ENCODE peak calls at places on chromosome 12, in five cellular contexts. One of them, this sample, is unnamed.

GRCh38 chr12:116381744-116382455 is 104.4 kb upstream of the MED13L start:
- DNase-seq in A549: peak; percentile 95
- DNase-seq in upper lobe of right lung: no peak
- DNase-seq in SJSA1: peak; percentile 91
- DNase-seq in psoas muscle: no peak
- DNase-seq in this sample: no peak

GRCh38 chr12:126051611-126052107 is 986.4 kb downstream of the AACS start:
- DNase-seq in A549: peak; percentile 17
- DNase-seq in SJSA1: no peak
- DNase-seq in psoas muscle: no peak
- DNase-seq in upper lobe of right lung: no peak
- DNase-seq in this sample: no peak

GRCh38 chr12:40034712-40035111 is 71.2 kb downstream of the SLC2A13 start:
- DNase-seq in A549: no peak
- DNase-seq in SJSA1: no peak
- DNase-seq in upper lobe of right lung: no peak
- DNase-seq in psoas muscle: no peak
- DNase-seq in this sample: no peak

GRCh38 chr12:106766393-106766826 is 8.1 kb upstream of the RIC8B start:
- DNase-seq in upper lobe of right lung: peak; percentile 74
- DNase-seq in psoas muscle: peak; percentile 64
- DNase-seq in A549: no peak
- DNase-seq in SJSA1: no peak
- DNase-seq in this sample: peak; percentile 67

GRCh38 chr12:83136421-83136820 is 449.7 kb downstream of the TMTC2 start:
- DNase-seq in SJSA1: no peak
- DNase-seq in A549: no peak
- DNase-seq in upper lobe of right lung: no peak
- DNase-seq in psoas muscle: no peak
- DNase-seq in this sample: no peak

GRCh38 chr12:131213896-131214442 is 260.3 kb downstream of the ADGRD1 start:
- DNase-seq in upper lobe of right lung: peak; percentile 32
- DNase-seq in psoas muscle: no peak
- DNase-seq in SJSA1: no peak
- DNase-seq in A549: no peak
- DNase-seq in this sample: no peak

GRCh38 chr12:57755454-57756372 is 810 bp downstream of the MARCHF9 start:
- DNase-seq in upper lobe of right lung: peak; percentile 81
- DNase-seq in A549: no peak
- DNase-seq in psoas muscle: peak; percentile 62
- DNase-seq in SJSA1: peak; percentile 96
- DNase-seq in this sample: no peak

GRCh38 chr12:73935817-73936216 is 601.8 kb upstream of the ATXN7L3B start:
- DNase-seq in SJSA1: no peak
- DNase-seq in psoas muscle: no peak
- DNase-seq in upper lobe of right lung: no peak
- DNase-seq in A549: peak; percentile 55
- DNase-seq in this sample: no peak

GRCh38 chr12:64450711-64451486 is 1.0 kb upstream of the TBK1 start:
- DNase-seq in A549: no peak
- DNase-seq in psoas muscle: no peak
- DNase-seq in upper lobe of right lung: no peak
- DNase-seq in SJSA1: no peak
- DNase-seq in this sample: no peak

GRCh38 chr12:50979369-50980052 is 27.2 kb downstream of the HIGD1C start:
- DNase-seq in upper lobe of right lung: no peak
- DNase-seq in SJSA1: no peak
- DNase-seq in psoas muscle: no peak
- DNase-seq in A549: no peak
- DNase-seq in this sample: no peak

GRCh38 chr12:16198884-16199283 is 78.6 kb downstream of the SLC15A5 start:
- DNase-seq in SJSA1: no peak
- DNase-seq in A549: no peak
- DNase-seq in upper lobe of right lung: no peak
- DNase-seq in psoas muscle: no peak
- DNase-seq in this sample: no peak

GRCh38 chr12:16605666-16606116 is 271 bp downstream of the LMO3 start:
- DNase-seq in upper lobe of right lung: peak; percentile 66
- DNase-seq in A549: no peak
- DNase-seq in SJSA1: no peak
- DNase-seq in psoas muscle: no peak
- DNase-seq in this sample: no peak

GRCh38 chr12:98085360-98085759 is 430.0 kb upstream of the TMPO start:
- DNase-seq in SJSA1: no peak
- DNase-seq in psoas muscle: no peak
- DNase-seq in upper lobe of right lung: no peak
- DNase-seq in A549: no peak
- DNase-seq in this sample: no peak

GRCh38 chr12:1782215-1782614 is 38.1 kb upstream of the LRTM2 start:
- DNase-seq in A549: no peak
- DNase-seq in SJSA1: no peak
- DNase-seq in upper lobe of right lung: no peak
- DNase-seq in psoas muscle: no peak
- DNase-seq in this sample: no peak

GRCh38 chr12:73452672-73453469 is 1084.8 kb upstream of the ATXN7L3B start:
- DNase-seq in SJSA1: no peak
- DNase-seq in psoas muscle: no peak
- DNase-seq in A549: no peak
- DNase-seq in upper lobe of right lung: no peak
- DNase-seq in this sample: no peak

GRCh38 chr12:93832126-93832525 is 155.0 kb downstream of the CRADD start:
- DNase-seq in upper lobe of right lung: no peak
- DNase-seq in A549: no peak
- DNase-seq in SJSA1: no peak
- DNase-seq in psoas muscle: no peak
- DNase-seq in this sample: no peak

GRCh38 chr12:1852076-1852475 is 31.7 kb downstream of the LRTM2 start:
- DNase-seq in psoas muscle: no peak
- DNase-seq in SJSA1: no peak
- DNase-seq in A549: no peak
- DNase-seq in upper lobe of right lung: no peak
- DNase-seq in this sample: no peak

GRCh38 chr12:129772463-129773169 is 131.2 kb downstream of the TMEM132D start:
- DNase-seq in psoas muscle: no peak
- DNase-seq in A549: no peak
- DNase-seq in upper lobe of right lung: no peak
- DNase-seq in SJSA1: no peak
- DNase-seq in this sample: no peak

GRCh38 chr12:129258781-129259318 is 405.6 kb downstream of the GLT1D1 start:
- DNase-seq in SJSA1: no peak
- DNase-seq in A549: no peak
- DNase-seq in psoas muscle: no peak
- DNase-seq in upper lobe of right lung: no peak
- DNase-seq in this sample: no peak

GRCh38 chr12:124422142-124422569 is 127.3 kb downstream of the RFLNA start:
- DNase-seq in A549: peak; percentile 58
- DNase-seq in psoas muscle: peak; percentile 74
- DNase-seq in SJSA1: no peak
- DNase-seq in upper lobe of right lung: peak; percentile 81
- DNase-seq in this sample: no peak

GRCh38 chr12:112664569-112664968 is 127.0 kb upstream of the RPH3A start:
- DNase-seq in SJSA1: no peak
- DNase-seq in A549: peak; percentile 24
- DNase-seq in psoas muscle: no peak
- DNase-seq in upper lobe of right lung: no peak
- DNase-seq in this sample: no peak

DNA sequence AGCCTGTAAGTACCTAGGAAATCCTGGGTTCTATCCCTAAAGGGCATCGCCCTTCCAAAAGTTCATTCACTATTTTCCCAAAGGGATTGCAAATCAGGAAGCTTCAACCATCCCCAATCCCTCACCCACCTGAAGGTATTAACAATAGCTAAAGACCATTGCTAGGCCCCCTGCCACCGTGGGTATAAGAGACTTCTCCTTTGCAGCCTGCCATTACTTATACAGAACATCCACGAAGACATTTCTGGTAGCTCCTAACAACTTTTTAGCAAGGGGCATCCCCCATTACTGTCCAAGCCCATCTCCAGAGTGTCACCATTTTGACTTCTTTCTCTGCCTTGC is 384 bp upstream of the SMUG1 start:
- DNase-seq in SJSA1: no peak
- DNase-seq in upper lobe of right lung: no peak
- DNase-seq in psoas muscle: no peak
- DNase-seq in A549: no peak
- DNase-seq in this sample: no peak
- H3K4me3 ChIP-seq in SJSA1: peak overlapping the region; percentile 68
- H3K4me3 ChIP-seq in upper lobe of right lung: peak overlapping the region; percentile 90
- H3K4me3 ChIP-seq in psoas muscle: peak overlapping the region; percentile 96
- H3K4me3 ChIP-seq in A549: peak overlapping the region; percentile 74
- H3K4me3 ChIP-seq in this sample: peak overlapping the region; percentile 70

DNA sequence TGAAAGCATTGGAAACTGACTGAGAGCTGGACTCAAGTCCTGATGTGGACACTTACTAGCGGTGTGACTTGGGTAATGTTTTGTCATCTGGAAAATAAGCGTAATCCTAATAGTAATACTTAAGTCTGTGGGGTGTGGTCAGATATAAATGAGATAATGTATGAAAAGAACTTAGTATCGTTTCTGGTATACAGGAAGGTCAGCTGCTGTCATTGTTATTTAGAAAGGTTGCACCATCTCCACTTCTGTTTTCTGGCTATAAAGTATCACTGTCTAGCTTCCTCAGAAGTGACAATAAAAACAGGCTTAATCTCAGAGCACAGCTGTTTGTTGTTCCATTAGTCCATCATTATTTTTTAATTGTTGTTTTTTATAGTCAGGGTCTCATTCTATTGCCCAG is 34.1 kb upstream of the TUBA1C start:
- DNase-seq in upper lobe of right lung: no peak
- DNase-seq in A549: no peak
- DNase-seq in psoas muscle: no peak
- DNase-seq in SJSA1: no peak
- DNase-seq in this sample: no peak
- H3K27ac ChIP-seq in upper lobe of right lung: peak overlapping the region; percentile 32
- H3K27ac ChIP-seq in A549: no peak overlapping the region
- H3K27ac ChIP-seq in psoas muscle: no peak overlapping the region
- H3K27ac ChIP-seq in SJSA1: no peak overlapping the region
- H3K27ac ChIP-seq in this sample: no peak overlapping the region

DNA sequence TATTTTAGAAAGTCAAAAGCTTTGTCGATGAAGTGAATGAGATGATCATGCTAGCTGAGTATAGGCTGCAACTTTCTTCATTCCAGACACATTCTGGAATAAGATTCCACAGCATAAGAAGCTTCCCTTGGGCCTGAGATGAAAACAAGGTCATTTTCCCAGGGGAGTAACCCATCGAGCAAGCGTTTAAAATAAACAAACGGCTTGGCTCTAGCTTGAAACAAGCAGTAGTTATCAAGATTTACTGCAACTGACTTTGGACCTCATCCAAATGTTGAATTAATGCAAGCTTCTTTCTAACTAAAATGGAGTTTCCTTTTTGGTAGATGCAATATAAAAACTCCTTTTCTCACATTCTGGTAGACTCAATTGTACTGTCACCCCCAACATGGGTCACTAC is 23.0 kb downstream of the KCNJ8 start:
- DNase-seq in SJSA1: no peak
- DNase-seq in psoas muscle: no peak
- DNase-seq in upper lobe of right lung: no peak
- DNase-seq in A549: no peak
- DNase-seq in this sample: no peak
- H3K4me1 ChIP-seq in SJSA1: no peaks in the 10 kb centered on the region
- H3K4me1 ChIP-seq in psoas muscle: no peaks in the 10 kb centered on the region
- H3K4me1 ChIP-seq in upper lobe of right lung: no peaks in the 10 kb centered on the region
- H3K4me1 ChIP-seq in A549: no peaks in the 10 kb centered on the region
- H3K4me1 ChIP-seq in this sample: peaks cover 4% of the 10 kb centered on the region

GRCh38 chr12:66959276-66959675 is 280.4 kb upstream of the GRIP1 start:
- DNase-seq in upper lobe of right lung: no peak
- DNase-seq in psoas muscle: no peak
- DNase-seq in SJSA1: no peak
- DNase-seq in A549: no peak
- DNase-seq in this sample: no peak
- H3K4me3 ChIP-seq in upper lobe of right lung: no peak overlapping the region
- H3K4me3 ChIP-seq in psoas muscle: no peak overlapping the region
- H3K4me3 ChIP-seq in SJSA1: no peak overlapping the region
- H3K4me3 ChIP-seq in A549: no peak overlapping the region
- H3K4me3 ChIP-seq in this sample: no peak overlapping the region

DNA sequence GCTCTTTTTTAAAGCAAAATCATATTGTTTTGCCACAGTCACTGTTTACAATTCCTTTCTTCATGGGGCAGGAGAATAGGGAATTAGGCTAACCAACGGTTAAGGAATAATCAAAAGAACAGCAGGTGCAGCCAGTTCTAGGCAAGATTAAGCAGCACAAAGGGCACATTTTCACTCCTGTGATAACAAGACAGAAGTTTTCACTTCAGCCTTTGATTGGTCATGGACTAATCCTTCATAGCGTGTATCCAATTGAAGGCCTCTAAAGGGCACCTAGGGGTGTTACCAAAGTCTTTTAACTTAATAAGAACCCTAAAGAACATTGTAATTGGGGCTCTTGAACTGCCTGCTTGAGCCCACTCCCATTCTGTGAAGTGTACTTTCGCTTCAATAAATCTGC is 206.9 kb upstream of the AMIGO2 start:
- DNase-seq in A549: no peak
- DNase-seq in upper lobe of right lung: no peak
- DNase-seq in psoas muscle: no peak
- DNase-seq in SJSA1: no peak
- DNase-seq in this sample: no peak
- H3K27ac ChIP-seq in A549: no peak overlapping the region
- H3K27ac ChIP-seq in upper lobe of right lung: no peak overlapping the region
- H3K27ac ChIP-seq in psoas muscle: no peak overlapping the region
- H3K27ac ChIP-seq in SJSA1: no peak overlapping the region
- H3K27ac ChIP-seq in this sample: no peak overlapping the region